ENCODE peak calls at places on chromosome 17, in nine cellular contexts. I is stomach, W is tibial nerve, E is A549, G is transverse colon, M is HepG2, N is GM12878, C is ovary, P is SK-N-SH. K is an unnamed sample.
A peak's percentile ranks its signal among the peaks of the same experiment; 100 is the strongest.

GRCh38 chr17:7634384-7634783 is 4.4 kb downstream of the SHBG start:
- DNase-seq in I (no peak), W (no peak), E (peak; percentile 71), G (no peak), M (no peak), N (no peak), C (peak; percentile 80), P (peak; percentile 89), K (no peak)

GRCh38 chr17:78805301-78805700 is 23.2 kb upstream of the CYTH1 start:
- DNase-seq in I (peak; percentile 33), W (no peak), E (no peak), G (peak; percentile 32), M (no peak), N (no peak), C (no peak), P (no peak), K (no peak)

GRCh38 chr17:80724723-80725388 is 180.2 kb downstream of the RPTOR start:
- DNase-seq in I (no peak), W (no peak), E (peak; percentile 33), G (no peak), M (no peak), N (no peak), C (no peak), P (peak; percentile 68), K (no peak)

GRCh38 chr17:80381416-80381923 is 33.5 kb upstream of the ENDOV start:
- DNase-seq in I (no peak), W (no peak), E (no peak), G (no peak), M (no peak), N (no peak), C (no peak), P (no peak), K (no peak)

GRCh38 chr17:77692571-77693161 is 265.8 kb upstream of the TNRC6C start:
- DNase-seq in I (no peak), W (no peak), E (no peak), G (no peak), M (no peak), N (no peak), C (no peak), P (no peak), K (peak; percentile 90)

GRCh38 chr17:78611636-78612035 is 34.4 kb upstream of the DNAH17 start:
- DNase-seq in I (no peak), W (no peak), E (no peak), G (no peak), M (no peak), N (no peak), C (no peak), P (peak; percentile 12), K (no peak)

GRCh38 chr17:35630530-35631148 is 43.5 kb downstream of the AP2B1 start:
- DNase-seq in I (no peak), W (no peak), E (peak; percentile 9), G (no peak), M (no peak), N (no peak), C (no peak), P (no peak), K (no peak)

GRCh38 chr17:56594528-56595418 is 1.3 kb downstream of the NOG start:
- DNase-seq in I (no peak), W (no peak), E (peak; percentile 52), G (no peak), M (no peak), N (no peak), C (no peak), P (no peak), K (no peak)

GRCh38 chr17:46154151-46154816 is 38.9 kb downstream of the KANSL1 start:
- DNase-seq in I (no peak), W (no peak), E (no peak), G (no peak), M (no peak), N (no peak), C (no peak), P (no peak), K (no peak)

GRCh38 chr17:9021158-9021984 is at the start of gene NTN1:
- DNase-seq in I (peak; percentile 52), W (peak; percentile 39), E (no peak), G (peak; percentile 30), M (no peak), N (no peak), C (peak; percentile 36), P (peak; percentile 65), K (no peak)

GRCh38 chr17:3738562-3739295 is 15.0 kb downstream of the HASPIN start:
- DNase-seq in I (peak; percentile 73), W (no peak), E (no peak), G (peak; percentile 68), M (no peak), N (no peak), C (no peak), P (no peak), K (no peak)

GRCh38 chr17:46777943-46778915 is 40.3 kb downstream of the WNT3 start:
- DNase-seq in I (no peak), W (no peak), E (peak; percentile 36), G (no peak), M (peak; percentile 53), N (no peak), C (no peak), P (peak; percentile 59), K (no peak)

GRCh38 chr17:50908140-50908859 is 42.1 kb upstream of the TOB1 start:
- DNase-seq in I (no peak), W (no peak), E (no peak), G (no peak), M (no peak), N (no peak), C (no peak), P (no peak), K (no peak)

GRCh38 chr17:47966079-47966519 is 4.8 kb upstream of the CDK5RAP3 start:
- DNase-seq in I (no peak), W (no peak), E (peak; percentile 66), G (peak; percentile 82), M (peak; percentile 65), N (no peak), C (peak; percentile 48), P (no peak), K (no peak)

GRCh38 chr17:52827526-52827925 is 669.0 kb upstream of the CA10 start:
- DNase-seq in I (no peak), W (no peak), E (no peak), G (peak; percentile 35), M (peak; percentile 70), N (no peak), C (no peak), P (no peak), K (no peak)

GRCh38 chr17:79850571-79851460 is 11.6 kb upstream of the CBX4 start:
- DNase-seq in I (no peak), W (no peak), E (peak; percentile 90), G (no peak), M (no peak), N (no peak), C (no peak), P (no peak), K (no peak)

GRCh38 chr17:7351665-7352558 is at the start of gene KCTD11:
- DNase-seq in I (peak; percentile 97), W (peak; percentile 88), E (peak; percentile 91), G (peak; percentile 95), M (peak; percentile 73), N (no peak), C (peak; percentile 90), P (peak; percentile 89), K (peak; percentile 96)

GRCh38 chr17:15663691-15664090 is 20.4 kb downstream of the TRIM16 start:
- DNase-seq in I (no peak), W (no peak), E (no peak), G (no peak), M (no peak), N (no peak), C (no peak), P (no peak), K (no peak)

GRCh38 chr17:48175692-48176450 is 68.3 kb downstream of the SNX11 start:
- DNase-seq in I (no peak), W (no peak), E (no peak), G (no peak), M (no peak), N (no peak), C (no peak), P (no peak), K (no peak)

GRCh38 chr17:75367312-75367711 is 38.2 kb downstream of the GRB2 start:
- DNase-seq in I (no peak), W (no peak), E (peak; percentile 40), G (no peak), M (no peak), N (no peak), C (no peak), P (no peak), K (no peak)
- H3K4me1 ChIP-seq in I (peaks cover 98% of the 10 kb centered on the region), W (peaks cover 17% of the 10 kb centered on the region), E (peaks cover 65% of the 10 kb centered on the region), G (peaks cover 47% of the 10 kb centered on the region), M (peaks cover 65% of the 10 kb centered on the region), N (peaks cover 55% of the 10 kb centered on the region), C (peaks cover 12% of the 10 kb centered on the region), P (peaks cover 28% of the 10 kb centered on the region), K (peaks cover 51% of the 10 kb centered on the region)

GRCh38 chr17:10226930-10227695 is 28.7 kb upstream of the GAS7 start:
- DNase-seq in I (peak; percentile 28), W (no peak), E (peak; percentile 55), G (peak; percentile 31), M (peak; percentile 16), N (no peak), C (no peak), P (peak; percentile 65), K (no peak)
- TF ChIP-seq EP300 in I (no peak), W (peak; percentile 9), E (no peak), G (no peak), M (no peak), N (no peak), C (no peak), P (no peak), K (no peak)

DNA sequence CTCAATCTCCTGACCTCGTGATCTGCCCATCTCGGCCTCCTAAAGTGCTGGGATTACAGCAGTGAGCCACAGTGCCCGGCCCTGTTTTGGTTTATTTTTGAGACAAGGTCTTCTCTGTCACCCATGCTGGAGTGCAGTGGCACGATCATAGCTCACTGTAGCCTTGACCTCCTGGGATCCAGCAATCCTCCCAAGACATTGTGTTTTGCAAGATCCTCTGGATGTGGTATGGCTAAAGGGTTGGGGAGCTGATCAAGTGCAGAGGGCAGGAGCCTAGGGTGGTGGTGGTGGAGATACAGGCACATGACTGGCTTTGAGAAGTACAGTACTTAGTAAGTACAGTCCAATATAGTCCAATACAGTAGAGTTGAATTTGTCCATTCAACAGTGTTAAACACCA is 16.6 kb upstream of the TNS4 start:
- DNase-seq in I (no peak), W (no peak), E (peak; percentile 30), G (no peak), M (no peak), N (no peak), C (no peak), P (no peak), K (no peak)
- H3K4me1 ChIP-seq in I (peaks cover 40% of the 10 kb centered on the region), W (no peaks in the 10 kb centered on the region), E (peaks cover 79% of the 10 kb centered on the region), G (peaks cover 10% of the 10 kb centered on the region), M (peaks cover 68% of the 10 kb centered on the region), N (peaks cover 18% of the 10 kb centered on the region), C (no peaks in the 10 kb centered on the region), P (peaks cover 16% of the 10 kb centered on the region), K (peaks cover 8% of the 10 kb centered on the region)

DNA sequence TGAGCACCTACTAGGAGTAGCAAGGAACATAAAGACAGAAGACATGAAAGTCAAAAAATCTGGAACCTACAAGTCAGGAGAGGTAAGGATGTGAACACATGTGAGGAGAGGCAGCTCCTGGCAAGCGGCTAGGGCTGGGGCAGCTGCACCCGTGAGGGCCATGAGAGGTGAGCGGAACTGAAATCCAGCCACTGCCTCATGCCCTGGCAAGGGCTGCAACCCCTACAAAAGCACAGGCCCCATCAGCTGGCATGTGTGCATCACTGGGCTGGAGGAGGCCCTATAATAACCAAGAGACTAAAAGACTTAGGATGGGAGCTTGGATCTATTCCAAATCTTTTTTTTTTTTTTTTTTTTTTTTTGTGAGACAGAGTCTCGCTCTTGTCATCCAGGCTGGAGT is 40.3 kb upstream of the ERN1 start:
- DNase-seq in I (no peak), W (no peak), E (no peak), G (no peak), M (no peak), N (no peak), C (no peak), P (no peak), K (no peak)
- TF ChIP-seq EP300 in I (no peak), W (no peak), E (no peak), G (no peak), M (no peak), N (no peak), C (no peak), P (no peak), K (no peak)

K was measured in esophagus muscularis mucosa.